ENCODE peak calls at places on chromosomes 11 and 22, in nine cellular contexts. P is HCT116, K is transverse colon, V is uterus, T is stomach, Y is GM12891, E is K562, R is spleen, A is sigmoid colon. B is an unnamed sample.

GRCh38 chr11:103806130-103806900 is 230.1 kb upstream of the DDI1 start:
- DNase-seq in Y (no peak), K (no peak), A (no peak), V (no peak), T (no peak), P (no peak), R (no peak), E (no peak), B (no peak)

GRCh38 chr11:59401262-59401552 is 25.0 kb downstream of the OR5A2 start:
- DNase-seq in V (no peak), E (no peak), P (no peak), A (no peak), K (no peak), Y (no peak), T (no peak), R (no peak), B (no peak)

GRCh38 chr11:77173494-77173893 is 45.4 kb downstream of the MYO7A start:
- DNase-seq in P (no peak), E (no peak), T (no peak), R (no peak), V (no peak), K (no peak), A (no peak), Y (no peak), B (no peak)

GRCh38 chr11:66228521-66228920 is 39.9 kb upstream of the RAB1B start:
- DNase-seq in V (no peak), K (no peak), A (no peak), R (no peak), E (no peak), P (no peak), T (no peak), Y (no peak), B (no peak)

GRCh38 chr11:86245369-86246292 is 1.1 kb downstream of the EED start:
- DNase-seq in T (no peak), Y (no peak), K (peak; percentile 15), V (no peak), A (no peak), P (no peak), R (peak; percentile 79), E (peak; percentile 38), B (peak; percentile 53)

GRCh38 chr11:117180661-117181585 is 2.4 kb downstream of the SIDT2 start:
- DNase-seq in R (peak; percentile 91), E (peak; percentile 68), P (peak; percentile 81), Y (peak; percentile 64), V (peak; percentile 85), K (peak; percentile 87), A (peak; percentile 92), T (peak; percentile 87), B (peak; percentile 89)

GRCh38 chr11:102929966-102930365 is 25.6 kb downstream of the MMP13 start:
- DNase-seq in P (no peak), K (no peak), A (no peak), Y (no peak), E (no peak), T (no peak), R (no peak), V (no peak), B (no peak)

GRCh38 chr11:35039076-35039475 is 99.9 kb upstream of the CD44 start:
- DNase-seq in E (no peak), P (no peak), T (no peak), K (no peak), A (no peak), Y (no peak), R (no peak), V (no peak), B (peak; percentile 24)

GRCh38 chr22:49077586-49077985 is 750.1 kb downstream of the BRD1 start:
- DNase-seq in V (no peak), E (no peak), A (peak; percentile 48), R (no peak), T (no peak), Y (no peak), P (no peak), K (no peak), B (no peak)

GRCh38 chr11:57213282-57214086 is 23.6 kb downstream of the APLNR start:
- DNase-seq in R (no peak), V (no peak), K (no peak), T (no peak), A (no peak), P (no peak), E (no peak), Y (no peak), B (no peak)

GRCh38 chr11:37511425-37511933 is 913.4 kb upstream of the RAG2 start:
- DNase-seq in K (no peak), P (no peak), A (no peak), T (no peak), R (no peak), V (no peak), Y (no peak), E (no peak), B (no peak)

GRCh38 chr22:37260939-37261338 is 16.9 kb upstream of the RAC2 start:
- DNase-seq in E (peak; percentile 66), V (no peak), A (no peak), P (peak; percentile 45), Y (no peak), R (peak; percentile 89), T (peak; percentile 67), K (peak; percentile 63), B (peak; percentile 73)

GRCh38 chr11:46894506-46894905 is 23.8 kb downstream of the LRP4 start:
- DNase-seq in R (no peak), T (no peak), K (no peak), Y (no peak), E (no peak), V (no peak), A (no peak), P (no peak), B (no peak)

GRCh38 chr11:79244175-79244804 is 196.5 kb downstream of the TENM4 start:
- DNase-seq in E (no peak), R (no peak), T (no peak), P (no peak), Y (no peak), K (no peak), V (peak; percentile 71), A (no peak), B (no peak)

GRCh38 chr11:69859275-69859934 is 40.2 kb upstream of the FGF3 start:
- DNase-seq in K (no peak), A (no peak), Y (no peak), E (peak; percentile 30), V (no peak), T (no peak), R (no peak), P (no peak), B (no peak)

GRCh38 chr11:130625907-130626306 is 177.5 kb downstream of the ADAMTS15 start:
- DNase-seq in T (no peak), A (no peak), R (no peak), E (no peak), K (no peak), P (no peak), V (no peak), Y (no peak), B (no peak)

GRCh38 chr11:108160970-108161566 is 39.7 kb downstream of the ACAT1 start:
- DNase-seq in V (no peak), K (no peak), R (no peak), T (no peak), A (no peak), Y (peak; percentile 33), E (no peak), P (no peak), B (no peak)

GRCh38 chr11:126915430-126915829 is 85.1 kb downstream of the KIRREL3 start:
- DNase-seq in Y (no peak), A (no peak), R (no peak), E (no peak), T (no peak), V (no peak), P (no peak), K (no peak), B (no peak)

GRCh38 chr22:44162960-44163359 is 17.8 kb upstream of the PARVG start:
- DNase-seq in A (no peak), V (no peak), R (no peak), Y (no peak), T (no peak), E (no peak), P (no peak), K (no peak), B (no peak)

GRCh38 chr22:19122143-19122751 is at the start of gene DGCR2:
- DNase-seq in Y (peak; percentile 99), T (peak; percentile 98), A (peak; percentile 98), E (peak; percentile 100), R (peak; percentile 99), K (peak; percentile 98), P (peak; percentile 89), V (peak; percentile 96), B (peak; percentile 97)
- TF ChIP-seq POLR2A in Y (peak; percentile 78), T (no peak), A (peak; percentile 35), E (peak; percentile 98), R (peak; percentile 75), K (peak; percentile 82), P (peak; percentile 37), V (peak; percentile 84), B (peak; percentile 69)

GRCh38 chr11:74462009-74462408 is 5.3 kb downstream of the KCNE3 start:
- DNase-seq in K (peak; percentile 61), V (peak; percentile 73), T (peak; percentile 69), A (peak; percentile 89), Y (no peak), R (peak; percentile 93), P (no peak), E (peak; percentile 60), B (peak; percentile 73)
- TF ChIP-seq POLR2A in K (peak; percentile 18), V (no peak), T (no peak), A (no peak), Y (no peak), R (no peak), P (no peak), E (no peak), B (no peak)

GRCh38 chr22:35301370-35301874 is 1.7 kb downstream of the TOM1 start:
- DNase-seq in P (no peak), R (peak; percentile 81), V (peak; percentile 61), A (peak; percentile 80), Y (no peak), T (no peak), E (peak; percentile 20), K (peak; percentile 39), B (peak; percentile 36)

GRCh38 chr22:35305525-35306070 is 5.9 kb downstream of the TOM1 start:
- DNase-seq in K (no peak), V (no peak), R (peak; percentile 25), Y (no peak), E (no peak), P (no peak), T (no peak), A (no peak), B (no peak)

GRCh38 chr22:35303029-35303624 is 3.4 kb downstream of the TOM1 start:
- DNase-seq in K (no peak), V (no peak), A (no peak), T (no peak), P (no peak), Y (no peak), R (peak; percentile 46), E (no peak), B (no peak)

GRCh38 chr22:35299217-35299716 is 427 bp upstream of the TOM1 start:
- DNase-seq in A (no peak), K (no peak), E (no peak), R (no peak), V (no peak), P (no peak), T (no peak), Y (no peak), B (peak; percentile 74)

GRCh38 chr22:35299717-35300497 is at the start of gene TOM1:
- DNase-seq in P (peak; percentile 98), T (peak; percentile 98), Y (peak; percentile 93), K (peak; percentile 98), E (peak; percentile 92), R (peak; percentile 99), A (peak; percentile 98), V (peak; percentile 96), B (peak; percentile 99)
- TF ChIP-seq POLR2A in P (no peak), T (peak; percentile 44), Y (no peak), K (peak; percentile 93), E (peak; percentile 73), R (no peak), A (peak; percentile 72), V (peak; percentile 81), B (peak; percentile 96)

GRCh38 chr22:31343235-31344191 is 2.6 kb downstream of the PATZ1 start:
- DNase-seq in V (no peak), R (peak; percentile 76), E (no peak), A (no peak), K (peak; percentile 81), T (peak; percentile 93), P (no peak), Y (no peak), B (peak; percentile 43)
- TF ChIP-seq POLR2A in V (no peak), R (no peak), E (no peak), A (no peak), K (no peak), T (no peak), P (no peak), Y (no peak), B (no peak)